ENCODE peak calls at places on chromosomes 11 and 22, in ten cellular contexts. One of them, this sample, is unnamed.

GRCh38 chr11:23897453-23898289 is 599.2 kb upstream of the LUZP2 start:
- DNase-seq in pulmonary artery endothelial cell: no peak
- DNase-seq in effector CD4-positive, alpha-beta T cell: no peak
- DNase-seq in NT2/D1: no peak
- DNase-seq in endothelial cell: no peak
- DNase-seq in T follicular helper cell: no peak
- DNase-seq in ovary: no peak
- DNase-seq in HCT116: no peak
- DNase-seq in anterior cingulate cortex: no peak
- DNase-seq in thoracic aorta: no peak
- DNase-seq in this sample: no peak

GRCh38 chr11:68963779-68964178 is 17.0 kb downstream of the MRGPRD start:
- DNase-seq in pulmonary artery endothelial cell: no peak
- DNase-seq in effector CD4-positive, alpha-beta T cell: no peak
- DNase-seq in NT2/D1: no peak
- DNase-seq in endothelial cell: no peak
- DNase-seq in T follicular helper cell: no peak
- DNase-seq in ovary: no peak
- DNase-seq in HCT116: no peak
- DNase-seq in anterior cingulate cortex: no peak
- DNase-seq in thoracic aorta: no peak
- DNase-seq in this sample: no peak

GRCh38 chr11:12318791-12319733 is 58.3 kb upstream of the PARVA start:
- DNase-seq in pulmonary artery endothelial cell: no peak
- DNase-seq in effector CD4-positive, alpha-beta T cell: no peak
- DNase-seq in NT2/D1: no peak
- DNase-seq in endothelial cell: no peak
- DNase-seq in T follicular helper cell: no peak
- DNase-seq in ovary: no peak
- DNase-seq in HCT116: no peak
- DNase-seq in anterior cingulate cortex: no peak
- DNase-seq in thoracic aorta: no peak
- DNase-seq in this sample: no peak

GRCh38 chr11:21405403-21405802 is 736.0 kb downstream of the NELL1 start:
- DNase-seq in pulmonary artery endothelial cell: no peak
- DNase-seq in effector CD4-positive, alpha-beta T cell: no peak
- DNase-seq in NT2/D1: no peak
- DNase-seq in endothelial cell: no peak
- DNase-seq in T follicular helper cell: no peak
- DNase-seq in ovary: no peak
- DNase-seq in HCT116: no peak
- DNase-seq in anterior cingulate cortex: no peak
- DNase-seq in thoracic aorta: no peak
- DNase-seq in this sample: no peak

GRCh38 chr11:126282742-126283591 is at the start of gene TIRAP:
- DNase-seq in pulmonary artery endothelial cell: no peak
- DNase-seq in effector CD4-positive, alpha-beta T cell: peak
- DNase-seq in NT2/D1: no peak
- DNase-seq in endothelial cell: peak
- DNase-seq in T follicular helper cell: peak
- DNase-seq in ovary: peak
- DNase-seq in HCT116: no peak
- DNase-seq in anterior cingulate cortex: no peak
- DNase-seq in thoracic aorta: no peak
- DNase-seq in this sample: no peak

GRCh38 chr11:75325713-75326438 is 25.6 kb downstream of the ARRB1 start:
- DNase-seq in pulmonary artery endothelial cell: peak
- DNase-seq in effector CD4-positive, alpha-beta T cell: no peak
- DNase-seq in NT2/D1: no peak
- DNase-seq in endothelial cell: no peak
- DNase-seq in T follicular helper cell: no peak
- DNase-seq in ovary: peak
- DNase-seq in HCT116: peak
- DNase-seq in anterior cingulate cortex: peak
- DNase-seq in thoracic aorta: peak
- DNase-seq in this sample: no peak

GRCh38 chr22:17103351-17103750 is 17.8 kb downstream of the TMEM121B start:
- DNase-seq in pulmonary artery endothelial cell: no peak
- DNase-seq in effector CD4-positive, alpha-beta T cell: no peak
- DNase-seq in NT2/D1: no peak
- DNase-seq in endothelial cell: no peak
- DNase-seq in T follicular helper cell: no peak
- DNase-seq in ovary: no peak
- DNase-seq in HCT116: no peak
- DNase-seq in anterior cingulate cortex: no peak
- DNase-seq in thoracic aorta: no peak
- DNase-seq in this sample: no peak

GRCh38 chr11:117839936-117840813 is 15.6 kb upstream of the FXYD2 start:
- DNase-seq in pulmonary artery endothelial cell: no peak
- DNase-seq in effector CD4-positive, alpha-beta T cell: no peak
- DNase-seq in NT2/D1: no peak
- DNase-seq in endothelial cell: no peak
- DNase-seq in T follicular helper cell: no peak
- DNase-seq in ovary: no peak
- DNase-seq in HCT116: no peak
- DNase-seq in anterior cingulate cortex: no peak
- DNase-seq in thoracic aorta: no peak
- DNase-seq in this sample: no peak

GRCh38 chr11:125992893-125993292 is 47.0 kb downstream of the VSIG10L2 start:
- DNase-seq in pulmonary artery endothelial cell: no peak
- DNase-seq in effector CD4-positive, alpha-beta T cell: no peak
- DNase-seq in NT2/D1: no peak
- DNase-seq in endothelial cell: no peak
- DNase-seq in T follicular helper cell: no peak
- DNase-seq in ovary: no peak
- DNase-seq in HCT116: no peak
- DNase-seq in anterior cingulate cortex: no peak
- DNase-seq in thoracic aorta: no peak
- DNase-seq in this sample: no peak

GRCh38 chr11:47078751-47079524 is 97.7 kb downstream of the ARFGAP2 start:
- DNase-seq in pulmonary artery endothelial cell: no peak
- DNase-seq in effector CD4-positive, alpha-beta T cell: no peak
- DNase-seq in NT2/D1: no peak
- DNase-seq in endothelial cell: no peak
- DNase-seq in T follicular helper cell: no peak
- DNase-seq in ovary: no peak
- DNase-seq in HCT116: no peak
- DNase-seq in anterior cingulate cortex: no peak
- DNase-seq in thoracic aorta: no peak
- DNase-seq in this sample: no peak

GRCh38 chr11:111913997-111914396 is 1.5 kb downstream of the HSPB2 start:
- DNase-seq in pulmonary artery endothelial cell: no peak
- DNase-seq in effector CD4-positive, alpha-beta T cell: no peak
- DNase-seq in NT2/D1: no peak
- DNase-seq in endothelial cell: no peak
- DNase-seq in T follicular helper cell: no peak
- DNase-seq in ovary: peak
- DNase-seq in HCT116: no peak
- DNase-seq in anterior cingulate cortex: peak
- DNase-seq in thoracic aorta: peak
- DNase-seq in this sample: no peak

GRCh38 chr11:102237096-102237735 is 80.1 kb upstream of the BIRC3 start:
- DNase-seq in pulmonary artery endothelial cell: no peak
- DNase-seq in effector CD4-positive, alpha-beta T cell: no peak
- DNase-seq in NT2/D1: no peak
- DNase-seq in endothelial cell: no peak
- DNase-seq in T follicular helper cell: no peak
- DNase-seq in ovary: no peak
- DNase-seq in HCT116: no peak
- DNase-seq in anterior cingulate cortex: no peak
- DNase-seq in thoracic aorta: no peak
- DNase-seq in this sample: no peak

GRCh38 chr11:77771135-77771534 is 49.4 kb downstream of the RSF1 start:
- DNase-seq in pulmonary artery endothelial cell: no peak
- DNase-seq in effector CD4-positive, alpha-beta T cell: no peak
- DNase-seq in NT2/D1: no peak
- DNase-seq in endothelial cell: no peak
- DNase-seq in T follicular helper cell: no peak
- DNase-seq in ovary: no peak
- DNase-seq in HCT116: no peak
- DNase-seq in anterior cingulate cortex: no peak
- DNase-seq in thoracic aorta: no peak
- DNase-seq in this sample: no peak

GRCh38 chr11:11980841-11981308 is 27.6 kb downstream of the DKK3 start:
- DNase-seq in pulmonary artery endothelial cell: no peak
- DNase-seq in effector CD4-positive, alpha-beta T cell: no peak
- DNase-seq in NT2/D1: no peak
- DNase-seq in endothelial cell: no peak
- DNase-seq in T follicular helper cell: no peak
- DNase-seq in ovary: no peak
- DNase-seq in HCT116: no peak
- DNase-seq in anterior cingulate cortex: no peak
- DNase-seq in thoracic aorta: no peak
- DNase-seq in this sample: no peak

This sample was measured in GOT3.